ENCODE peak calls at places on chromosomes 4 and X, in four cellular contexts. N, D, E and B are unnamed samples.
A peak's percentile ranks its signal among the peaks of the same experiment; 100 is the strongest.

GRCh38 chr4:71095141-71095939 is 101.9 kb downstream of the DCK start:
- DNase-seq in N (no peak), D (no peak), E (no peak), B (no peak)

GRCh38 chrX:153926863-153927685 is 1.0 kb upstream of the ARHGAP4 start:
- DNase-seq in N (no peak), D (peak; percentile 18), E (no peak), B (peak; percentile 66)

GRCh38 chr4:149785686-149786431 is 29.8 kb downstream of the IQCM start:
- DNase-seq in D (no peak), E (no peak), N (no peak), B (no peak)

GRCh38 chr4:14880805-14881204 is 121.5 kb upstream of the CPEB2 start:
- DNase-seq in E (no peak), N (no peak), D (no peak), B (no peak)

GRCh38 chr4:183828125-183828524 is 77.0 kb upstream of the STOX2 start:
- DNase-seq in D (no peak), E (no peak), N (no peak), B (no peak)

GRCh38 chr4:188042191-188042590 is 46.6 kb downstream of the ZFP42 start:
- DNase-seq in E (no peak), N (no peak), D (no peak), B (no peak)

GRCh38 chrX:19280636-19281035 is 63.1 kb upstream of the PDHA1 start:
- DNase-seq in D (no peak), N (no peak), E (no peak), B (no peak)

GRCh38 chrX:107776649-107777535 is 641 bp upstream of the NCBP2L start:
- DNase-seq in D (peak; percentile 95), N (peak; percentile 61), E (peak; percentile 89), B (peak; percentile 80)

GRCh38 chr4:27381806-27382205 is 521.2 kb downstream of the STIM2 start:
- DNase-seq in E (no peak), N (no peak), D (no peak), B (no peak)

GRCh38 chrX:38799995-38800394 is 1.3 kb upstream of the MID1IP1 start:
- DNase-seq in E (no peak), D (peak; percentile 13), N (no peak), B (no peak)

GRCh38 chr4:188435381-188435780 is 296.1 kb downstream of the TRIML1 start:
- DNase-seq in N (no peak), D (no peak), E (no peak), B (no peak)

GRCh38 chr4:128663325-128663724 is 146.2 kb upstream of the JADE1 start:
- DNase-seq in D (no peak), E (no peak), N (no peak), B (no peak)

GRCh38 chr4:77905651-77906263 is 43.1 kb downstream of the MRPL1 start:
- DNase-seq in D (no peak), E (no peak), N (no peak), B (no peak)

GRCh38 chrX:107571296-107571998 is 56.9 kb upstream of the PRPS1 start:
- DNase-seq in N (no peak), D (peak; percentile 84), E (no peak), B (no peak)

GRCh38 chr4:26441110-26441509 is 49.2 kb downstream of the CCKAR start:
- DNase-seq in E (no peak), N (no peak), D (peak; percentile 72), B (no peak)

GRCh38 chrX:50769389-50770063 is 44.5 kb downstream of the SHROOM4 start:
- DNase-seq in E (no peak), N (no peak), D (no peak), B (no peak)

GRCh38 chr4:10089346-10089745 is 27.3 kb downstream of the WDR1 start:
- DNase-seq in E (peak; percentile 36), D (no peak), N (peak; percentile 26), B (peak; percentile 44)